ENCODE peak calls at places on chromosome 1, in eight cellular contexts. F, X, H, W, P, A, E and T are unnamed samples.

GRCh38 chr1:25361901-25362300 is 23.8 kb downstream of the TMEM50A start:
- DNase-seq in E (no peak), P (peak), X (no peak), H (no peak), F (no peak), A (no peak), W (no peak), T (no peak)

GRCh38 chr1:201676061-201676644 is 137.2 kb downstream of the NAV1 start:
- DNase-seq in P (peak), H (no peak), F (no peak), A (no peak), X (peak), E (no peak), W (no peak), T (peak)

GRCh38 chr1:17984510-17985085 is 123.0 kb upstream of the IGSF21 start:
- DNase-seq in P (no peak), W (peak), F (peak), H (peak), E (no peak), X (peak), A (peak), T (peak)

GRCh38 chr1:24386241-24386640 is 27.3 kb downstream of the STPG1 start:
- DNase-seq in X (no peak), P (no peak), E (no peak), A (peak), H (no peak), W (no peak), F (no peak), T (no peak)

GRCh38 chr1:43171876-43172531 is at the start of the genes CFAP57 and EBNA1BP2:
- DNase-seq in X (peak), P (peak), H (peak), W (peak), A (peak), F (peak), E (peak), T (peak)

GRCh38 chr1:209625791-209626285 is 26.4 kb downstream of the LAMB3 start:
- DNase-seq in A (no peak), P (no peak), X (no peak), W (no peak), F (no peak), E (no peak), H (no peak), T (no peak)

GRCh38 chr1:35223109-35223630 is 30.2 kb upstream of the SFPQ start:
- DNase-seq in A (no peak), X (no peak), H (no peak), E (no peak), P (no peak), W (no peak), F (no peak), T (no peak)

GRCh38 chr1:110523011-110523410 is 4.0 kb upstream of the KCNA10 start:
- DNase-seq in W (no peak), P (no peak), H (no peak), E (no peak), X (no peak), F (no peak), A (no peak), T (no peak)

GRCh38 chr1:39690943-39691382 is 270 bp downstream of the HPCAL4 start:
- DNase-seq in E (no peak), W (peak), P (no peak), A (no peak), F (no peak), X (no peak), H (no peak), T (no peak)

GRCh38 chr1:156951371-156951770 is 30.9 kb downstream of the LRRC71 start:
- DNase-seq in X (no peak), A (no peak), H (no peak), W (no peak), F (no peak), P (no peak), E (no peak), T (no peak)

GRCh38 chr1:238647877-238648276 is 738.5 kb upstream of the CHRM3 start:
- DNase-seq in P (no peak), X (no peak), H (no peak), E (no peak), W (no peak), A (no peak), F (no peak), T (peak)

GRCh38 chr1:50969611-50970507 is at the start of gene CDKN2C:
- DNase-seq in P (peak), H (peak), A (peak), X (peak), F (no peak), W (peak), E (no peak), T (peak)

GRCh38 chr1:218741852-218742251 is 396.7 kb downstream of the TGFB2 start:
- DNase-seq in X (no peak), A (no peak), W (no peak), F (no peak), E (no peak), H (no peak), P (no peak), T (no peak)

GRCh38 chr1:171084879-171085278 is 5.8 kb upstream of the FMO3 start:
- DNase-seq in X (no peak), E (no peak), P (no peak), W (no peak), F (no peak), H (no peak), A (no peak), T (no peak)

GRCh38 chr1:114093624-114094302 is 59.9 kb downstream of the SYT6 start:
- DNase-seq in A (no peak), E (no peak), X (no peak), H (peak), W (no peak), P (no peak), F (peak), T (no peak)

GRCh38 chr1:156709743-156710489 is 4.5 kb upstream of the CRABP2 start:
- DNase-seq in X (no peak), E (no peak), A (no peak), W (peak), F (no peak), P (peak), H (no peak), T (no peak)

GRCh38 chr1:165403835-165404482 is 41.0 kb downstream of the RXRG start:
- DNase-seq in E (no peak), P (peak), W (peak), A (peak), X (peak), F (peak), H (peak), T (peak)

GRCh38 chr1:228298471-228298870 is 90.6 kb downstream of the OBSCN start:
- DNase-seq in H (no peak), X (no peak), E (no peak), W (no peak), A (no peak), F (no peak), P (no peak), T (no peak)

GRCh38 chr1:234698624-234699023 is 88.6 kb upstream of the IRF2BP2 start:
- DNase-seq in P (no peak), A (no peak), H (no peak), E (no peak), X (no peak), W (no peak), F (no peak), T (no peak)

GRCh38 chr1:220198186-220199005 is 73.9 kb downstream of the RAB3GAP2 start:
- DNase-seq in P (peak), X (no peak), H (no peak), E (no peak), F (no peak), W (no peak), A (no peak), T (no peak)

GRCh38 chr1:4309676-4310320 is 344.6 kb upstream of the AJAP1 start:
- DNase-seq in P (no peak), X (no peak), A (no peak), H (no peak), W (no peak), E (no peak), F (no peak), T (no peak)

GRCh38 chr1:214492405-214493075 is 58.9 kb downstream of the PTPN14 start:
- DNase-seq in X (no peak), A (no peak), P (no peak), W (no peak), H (no peak), F (no peak), E (no peak), T (no peak)

GRCh38 chr1:199041173-199041914 is 402.5 kb downstream of the PTPRC start:
- DNase-seq in E (peak), A (no peak), W (no peak), P (no peak), X (no peak), F (no peak), H (no peak), T (no peak)

DNA sequence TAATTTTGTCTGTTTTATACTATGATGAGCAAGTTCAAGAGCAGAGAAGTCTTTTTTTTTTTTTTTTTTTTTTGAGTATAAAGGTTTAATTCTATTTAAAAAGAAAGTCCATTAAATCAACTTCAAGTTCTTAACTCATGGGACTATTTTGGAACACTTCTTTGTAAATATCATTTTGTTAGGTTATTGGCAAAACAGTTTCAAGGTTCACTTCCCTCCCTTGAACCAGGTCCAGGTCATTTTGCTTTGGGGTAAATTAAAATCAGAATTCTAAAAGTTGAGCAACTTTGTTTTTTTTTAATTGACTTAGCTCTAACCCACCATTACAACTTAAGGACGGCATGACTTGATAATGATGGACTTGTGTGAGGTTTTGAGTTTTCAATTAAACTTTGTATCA is 72.3 kb downstream of the WLS start:
- DNase-seq in F (no peak), X (no peak), E (no peak), H (no peak), A (no peak), P (no peak), W (no peak), T (no peak)
- TF ChIP-seq POLR2AphosphoS5 in F (no peak), X (no peak), E (no peak), H (no peak), A (no peak), P (no peak), W (no peak), T (no peak)

DNA sequence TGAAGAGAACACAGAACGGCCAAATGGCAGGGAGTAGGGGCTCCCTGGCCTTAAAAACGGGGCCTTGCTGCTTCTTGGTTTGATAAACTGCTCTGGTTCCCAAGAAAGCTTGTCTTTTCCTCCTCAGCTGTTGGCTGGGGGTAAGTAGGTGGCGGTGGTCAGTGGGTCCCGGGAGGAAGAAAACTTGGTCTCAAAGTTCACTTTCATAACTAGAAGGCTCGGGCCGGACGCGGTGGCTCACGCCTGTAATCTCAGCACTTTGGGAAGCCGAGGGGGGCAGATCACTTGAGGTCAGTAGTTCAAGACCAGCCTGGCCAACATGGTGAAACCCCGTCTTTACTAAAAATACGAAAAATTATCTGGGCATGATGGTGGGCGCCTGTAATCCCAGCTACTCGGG is 47.3 kb upstream of the CTBS start:
- DNase-seq in X (no peak), H (no peak), P (no peak), A (no peak), F (no peak), W (no peak), E (no peak), T (no peak)
- H2AFZ ChIP-seq in X (peak), H (peak), P (no peak), A (no peak), F (peak), W (peak), E (no peak), T (peak)

GRCh38 chr1:40760984-40761383 is 22.6 kb upstream of the KCNQ4 start:
- DNase-seq in E (no peak), H (no peak), P (no peak), X (no peak), A (no peak), W (no peak), F (no peak), T (no peak)
- TF ChIP-seq POLR2AphosphoS5 in E (no peak), H (no peak), P (no peak), X (no peak), A (no peak), W (no peak), F (no peak), T (no peak)

DNA sequence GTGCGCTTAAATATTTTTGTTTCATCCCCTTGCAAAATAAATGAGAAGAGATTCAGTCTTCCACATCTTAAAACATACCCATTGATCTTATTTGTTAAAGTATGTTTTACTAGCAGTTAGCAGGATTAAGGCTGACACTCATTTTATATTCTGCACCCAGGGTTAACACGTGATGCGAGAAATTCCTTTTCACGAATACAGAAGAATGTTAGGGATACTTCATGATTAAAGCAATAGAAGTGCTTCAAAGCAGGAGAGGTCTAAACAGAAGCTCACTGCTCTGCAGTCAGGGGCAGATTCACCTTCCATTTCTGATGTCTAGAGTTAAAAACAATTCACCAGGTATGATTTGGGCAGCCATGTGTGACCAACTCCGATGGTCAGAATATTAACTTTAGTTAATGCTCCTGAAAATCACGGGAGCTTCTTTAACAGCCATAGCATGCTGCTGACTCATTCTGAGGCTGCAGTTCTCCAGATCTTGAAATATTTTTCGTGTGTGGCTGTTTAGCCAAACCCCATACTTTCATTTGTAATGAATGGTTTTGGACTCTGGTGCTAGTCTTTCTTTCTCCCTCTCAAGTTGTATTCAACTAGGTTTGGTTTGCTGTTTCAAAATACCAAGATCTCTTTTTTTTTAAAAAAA is 19.7 kb downstream of the BCAR3 start:
- DNase-seq in F (no peak), X (peak), H (no peak), E (no peak), P (peak), W (no peak), A (no peak), T (no peak)
- H2AFZ ChIP-seq in F (no peak), X (peak), H (no peak), E (no peak), P (no peak), W (no peak), A (no peak), T (no peak)